ENCODE peak calls at places on chromosomes 3 and 15, in eight cellular contexts. R is T-helper 2 cell; Q is heart right ventricle; U is T1000; L is adrenal gland; P is T-helper 17 cell; D is osteocyte; S is stimulated activated naive CD8-positive, alpha-beta T cell treated with anti-CD3 and anti-CD28 coated beads, Interleukin-15, Interleukin-2, amounts not matched to agents 100 U/mL and 50 U/mL, for 24 hours. W is an unnamed sample.

GRCh38 chr3:20043398-20043797 is 3.2 kb downstream of the KAT2B start:
- DNase-seq in R (peak), Q (peak), U (no peak), L (peak), P (peak), D (no peak), S (peak), W (peak)

GRCh38 chr3:138768126-138768525 is 66.6 kb downstream of the PIK3CB start:
- DNase-seq in R (no peak), Q (no peak), U (no peak), L (no peak), P (no peak), D (no peak), S (no peak), W (no peak)

GRCh38 chr3:87088984-87089841 is 98.3 kb upstream of the VGLL3 start:
- DNase-seq in R (no peak), Q (peak), U (no peak), L (peak), P (no peak), D (peak), S (peak), W (peak)

GRCh38 chr3:132726341-132726823 is 4.2 kb upstream of the NPHP3 start:
- DNase-seq in R (peak), Q (no peak), U (no peak), L (no peak), P (no peak), D (no peak), S (no peak), W (peak)

GRCh38 chr3:128081846-128082245 is 29.6 kb downstream of the SEC61A1 start:
- DNase-seq in R (no peak), Q (no peak), U (no peak), L (no peak), P (no peak), D (no peak), S (no peak), W (no peak)

GRCh38 chr15:80183886-80184285 is 31.1 kb downstream of the FAH start:
- DNase-seq in R (no peak), Q (no peak), U (no peak), L (no peak), P (no peak), D (no peak), S (no peak), W (peak)

GRCh38 chr15:83158393-83158792 is 49.2 kb downstream of the HDGFL3 start:
- DNase-seq in R (no peak), Q (no peak), U (no peak), L (no peak), P (no peak), D (no peak), S (no peak), W (peak)

GRCh38 chr3:32384938-32385337 is 6.7 kb upstream of the CMTM7 start:
- DNase-seq in R (no peak), Q (peak), U (no peak), L (no peak), P (no peak), D (no peak), S (no peak), W (peak)

GRCh38 chr3:194397757-194398312 is 1.2 kb downstream of the GP5 start:
- DNase-seq in R (no peak), Q (no peak), U (no peak), L (no peak), P (no peak), D (no peak), S (peak), W (peak)

GRCh38 chr3:61381745-61382392 is 130.6 kb upstream of the FHIT start:
- DNase-seq in R (no peak), Q (no peak), U (no peak), L (no peak), P (no peak), D (no peak), S (no peak), W (peak)

GRCh38 chr3:178436773-178437172 is 99.5 kb upstream of the KCNMB2 start:
- DNase-seq in R (no peak), Q (no peak), U (no peak), L (no peak), P (no peak), D (no peak), S (no peak), W (peak)

GRCh38 chr3:52830535-52831258 is at the start of gene ITIH4:
- DNase-seq in R (no peak), Q (no peak), U (no peak), L (peak), P (no peak), D (no peak), S (no peak), W (no peak)

GRCh38 chr3:191762323-191762960 is 301.5 kb downstream of the PYDC2 start:
- DNase-seq in R (no peak), Q (no peak), U (no peak), L (peak), P (no peak), D (no peak), S (no peak), W (peak)

GRCh38 chr15:100713163-100713867 is 110.9 kb downstream of the ASB7 start:
- DNase-seq in R (no peak), Q (no peak), U (peak), L (no peak), P (no peak), D (no peak), S (no peak), W (peak)

GRCh38 chr3:119585867-119586570 is 6.7 kb downstream of the ADPRH start:
- DNase-seq in R (no peak), Q (no peak), U (no peak), L (no peak), P (no peak), D (no peak), S (no peak), W (no peak)

GRCh38 chr3:134320749-134321148 is 53.5 kb downstream of the AMOTL2 start:
- DNase-seq in R (no peak), Q (no peak), U (no peak), L (no peak), P (no peak), D (peak), S (no peak), W (no peak)

GRCh38 chr3:10783360-10784346 is 32.4 kb upstream of the SLC6A11 start:
- DNase-seq in R (no peak), Q (no peak), U (no peak), L (no peak), P (peak), D (no peak), S (peak), W (peak)

GRCh38 chr3:117719316-117719926 is 1009.8 kb downstream of the TUSC7 start:
- DNase-seq in R (no peak), Q (no peak), U (no peak), L (no peak), P (no peak), D (no peak), S (no peak), W (peak)

GRCh38 chr3:10602769-10603768 is 97.7 kb upstream of the ATP2B2 start:
- DNase-seq in R (peak), Q (no peak), U (no peak), L (no peak), P (peak), D (no peak), S (peak), W (no peak)

GRCh38 chr3:126442099-126442848 is 33.4 kb downstream of the ZXDC start:
- DNase-seq in R (no peak), Q (peak), U (no peak), L (no peak), P (no peak), D (peak), S (no peak), W (peak)

GRCh38 chr3:137110392-137110996 is 152.7 kb downstream of the IL20RB start:
- DNase-seq in R (no peak), Q (no peak), U (no peak), L (no peak), P (no peak), D (no peak), S (no peak), W (peak)

GRCh38 chr3:101530213-101531047 is 17.4 kb upstream of the SENP7 start:
- DNase-seq in R (no peak), Q (no peak), U (no peak), L (no peak), P (no peak), D (no peak), S (no peak), W (no peak)

GRCh38 chr15:54150255-54150654 is 172.0 kb downstream of the UNC13C start:
- DNase-seq in R (no peak), Q (no peak), U (no peak), L (no peak), P (no peak), D (no peak), S (no peak), W (no peak)

GRCh38 chr3:179289295-179289694 is 33.5 kb upstream of the ZNF639 start:
- DNase-seq in R (no peak), Q (no peak), U (no peak), L (no peak), P (no peak), D (no peak), S (no peak), W (no peak)

GRCh38 chr3:183369117-183369516 is 59.3 kb downstream of the MCF2L2 start:
- DNase-seq in R (no peak), Q (no peak), U (no peak), L (no peak), P (no peak), D (no peak), S (no peak), W (no peak)

GRCh38 chr3:56684029-56684428 is 964 bp upstream of the TASOR start:
- DNase-seq in R (no peak), Q (no peak), U (no peak), L (no peak), P (no peak), D (no peak), S (no peak), W (no peak)

GRCh38 chr15:85316244-85316934 is 64.0 kb upstream of the AKAP13 start:
- DNase-seq in R (no peak), Q (no peak), U (no peak), L (no peak), P (no peak), D (no peak), S (peak), W (peak)

GRCh38 chr3:98732239-98733054 is 30.7 kb upstream of the ST3GAL6 start:
- DNase-seq in R (no peak), Q (peak), U (no peak), L (peak), P (no peak), D (peak), S (peak), W (peak)

GRCh38 chr15:40295870-40296560 is 11.7 kb downstream of the PLCB2 start:
- DNase-seq in R (no peak), Q (peak), U (no peak), L (no peak), P (no peak), D (no peak), S (no peak), W (no peak)

GRCh38 chr3:130258532-130258952 is 86.9 kb upstream of the COL6A5 start:
- DNase-seq in R (no peak), Q (peak), U (no peak), L (peak), P (no peak), D (no peak), S (no peak), W (no peak)

GRCh38 chr3:133476971-133477375 is 77.1 kb downstream of the BFSP2 start:
- DNase-seq in R (no peak), Q (no peak), U (no peak), L (no peak), P (no peak), D (no peak), S (no peak), W (no peak)

GRCh38 chr3:144843099-144843498 is 871.5 kb downstream of the DIPK2A start:
- DNase-seq in R (no peak), Q (no peak), U (no peak), L (no peak), P (no peak), D (no peak), S (no peak), W (peak)

GRCh38 chr3:32794487-32795308 is 23.1 kb upstream of the TRIM71 start:
- DNase-seq in R (no peak), Q (no peak), U (no peak), L (no peak), P (no peak), D (no peak), S (no peak), W (no peak)

W was measured in lung microvascular endothelial cell.